ENCODE peak calls at places on chromosome 22, in four cellular contexts. H is lower leg skin; Q is astrocyte of the cerebellum; S is CD4-positive, CD25-positive, alpha-beta regulatory T cell. X is an unnamed sample.

GRCh38 chr22:44543781-44544181 is 45.7 kb upstream of the RTL6 start:
- DNase-seq in H (no peak), Q (no peak), S (no peak), X (no peak)

GRCh38 chr22:29702931-29703594 is 16.7 kb upstream of the CABP7 start:
- DNase-seq in H (no peak), Q (no peak), S (no peak), X (no peak)

GRCh38 chr22:17777005-17777716 is 2.9 kb upstream of the BID start:
- DNase-seq in H (no peak), Q (no peak), S (peak; percentile 75), X (peak; percentile 85)

GRCh38 chr22:36950797-36951590 is 37.6 kb downstream of the CSF2RB start:
- DNase-seq in H (no peak), Q (no peak), S (no peak), X (no peak)

GRCh38 chr22:38062782-38063181 is 5.6 kb downstream of the PICK1 start:
- DNase-seq in H (peak; percentile 90), Q (no peak), S (no peak), X (no peak)

GRCh38 chr22:26043031-26043430 is 126.2 kb upstream of the SEZ6L start:
- DNase-seq in H (no peak), Q (no peak), S (no peak), X (no peak)

GRCh38 chr22:49601614-49602321 is 225.9 kb downstream of the BRD1 start:
- DNase-seq in H (no peak), Q (no peak), S (no peak), X (no peak)

GRCh38 chr22:46153930-46154329 is 3.6 kb downstream of the PPARA start:
- DNase-seq in H (no peak), Q (no peak), S (no peak), X (no peak)

GRCh38 chr22:48804811-48805301 is 1022.8 kb downstream of the BRD1 start:
- DNase-seq in H (no peak), Q (no peak), S (no peak), X (no peak)

X was measured in B cell.